ENCODE peak calls at places on chromosomes 5 and 9, in nine cellular contexts. D is GM19239, V is NCI-H1105, W is activated B cell treated with CpG ODN at 0.5 μM for 24 hours, U is mesenteric fat pad, O is memory B cell, M is PC-3, E is cardiac muscle cell, A is G401. C is an unnamed sample.

GRCh38 chr5:137203011-137203632 is 296.0 kb downstream of the SPOCK1 start:
- DNase-seq in D (no peak), V (no peak), W (no peak), U (no peak), O (no peak), M (no peak), E (no peak), A (no peak), C (no peak)

GRCh38 chr5:68918306-68918705 is 175.5 kb upstream of the SLC30A5 start:
- DNase-seq in D (no peak), V (no peak), W (no peak), U (no peak), O (no peak), M (no peak), E (no peak), A (no peak), C (no peak)

GRCh38 chr5:54135042-54135441 is 175.3 kb downstream of the ARL15 start:
- DNase-seq in D (no peak), V (no peak), W (no peak), U (no peak), O (no peak), M (no peak), E (peak; percentile 43), A (no peak), C (no peak)

GRCh38 chr5:174793684-174794328 is 69.4 kb downstream of the MSX2 start:
- DNase-seq in D (peak; percentile 45), V (peak; percentile 44), W (no peak), U (peak; percentile 91), O (no peak), M (peak; percentile 61), E (peak; percentile 66), A (peak; percentile 13), C (peak; percentile 36)

GRCh38 chr9:37710039-37710438 is 43.6 kb upstream of the TRMT10B start:
- DNase-seq in D (no peak), V (no peak), W (no peak), U (no peak), O (no peak), M (no peak), E (no peak), A (no peak), C (no peak)

GRCh38 chr9:73558471-73558870 is 406.8 kb downstream of the ANXA1 start:
- DNase-seq in D (no peak), V (no peak), W (no peak), U (no peak), O (no peak), M (no peak), E (no peak), A (no peak), C (no peak)

GRCh38 chr9:131817627-131818026 is 77.8 kb upstream of the RAPGEF1 start:
- DNase-seq in D (no peak), V (peak; percentile 97), W (no peak), U (no peak), O (no peak), M (no peak), E (no peak), A (no peak), C (no peak)

GRCh38 chr5:43192558-43193170 is 639 bp downstream of the NIM1K start:
- DNase-seq in D (peak; percentile 15), V (peak; percentile 7), W (peak; percentile 29), U (no peak), O (peak; percentile 20), M (peak; percentile 29), E (peak; percentile 35), A (peak; percentile 57), C (no peak)

GRCh38 chr9:90915693-90916092 is 114.1 kb downstream of the SYK start:
- DNase-seq in D (no peak), V (no peak), W (no peak), U (no peak), O (no peak), M (peak; percentile 33), E (peak; percentile 29), A (no peak), C (no peak)

GRCh38 chr5:142753114-142753764 is 16.9 kb upstream of the ARHGAP26 start:
- DNase-seq in D (no peak), V (no peak), W (no peak), U (no peak), O (no peak), M (peak; percentile 48), E (peak; percentile 74), A (peak; percentile 97), C (no peak)

GRCh38 chr9:21993893-21994525 is at the start of gene CDKN2A:
- DNase-seq in D (no peak), V (no peak), W (peak; percentile 63), U (no peak), O (peak; percentile 67), M (peak; percentile 39), E (peak; percentile 48), A (no peak), C (peak; percentile 33)

GRCh38 chr9:16385590-16386578 is 484.6 kb downstream of the BNC2 start:
- DNase-seq in D (no peak), V (no peak), W (no peak), U (no peak), O (no peak), M (peak; percentile 87), E (peak; percentile 87), A (no peak), C (no peak)

GRCh38 chr9:115167175-115167574 is 49.2 kb upstream of the TNC start:
- DNase-seq in D (no peak), V (no peak), W (no peak), U (no peak), O (no peak), M (peak; percentile 74), E (peak; percentile 67), A (no peak), C (no peak)

GRCh38 chr5:171242521-171242920 is 66.5 kb upstream of the TLX3 start:
- DNase-seq in D (no peak), V (no peak), W (no peak), U (no peak), O (no peak), M (no peak), E (peak; percentile 87), A (no peak), C (no peak)

GRCh38 chr5:166172597-166172996 is 2118.8 kb upstream of the WWC1 start:
- DNase-seq in D (no peak), V (no peak), W (no peak), U (no peak), O (no peak), M (no peak), E (no peak), A (peak; percentile 3), C (no peak)

GRCh38 chr5:50663636-50664035 is 2.8 kb upstream of the PARP8 start:
- DNase-seq in D (no peak), V (no peak), W (no peak), U (no peak), O (no peak), M (no peak), E (no peak), A (no peak), C (no peak)

GRCh38 chr9:133090187-133090586 is 28.4 kb downstream of the CEL start:
- DNase-seq in D (no peak), V (no peak), W (no peak), U (no peak), O (no peak), M (no peak), E (no peak), A (no peak), C (no peak)

GRCh38 chr5:139650031-139650688 is 2.0 kb downstream of the CXXC5 start:
- DNase-seq in D (no peak), V (no peak), W (peak; percentile 57), U (no peak), O (peak; percentile 52), M (no peak), E (no peak), A (peak; percentile 41), C (no peak)

GRCh38 chr5:147882586-147883313 is 4.2 kb downstream of the SCGB3A2 start:
- DNase-seq in D (no peak), V (no peak), W (no peak), U (no peak), O (no peak), M (no peak), E (peak; percentile 45), A (no peak), C (no peak)

GRCh38 chr9:87206064-87206661 is 258.9 kb upstream of the GAS1 start:
- DNase-seq in D (no peak), V (no peak), W (no peak), U (no peak), O (no peak), M (peak; percentile 4), E (no peak), A (no peak), C (no peak)

GRCh38 chr5:174625591-174626365 is 98.6 kb upstream of the MSX2 start:
- DNase-seq in D (no peak), V (no peak), W (no peak), U (no peak), O (no peak), M (no peak), E (peak; percentile 42), A (no peak), C (no peak)

GRCh38 chr5:154118832-154119442 is 71.6 kb upstream of the GALNT10 start:
- DNase-seq in D (no peak), V (peak; percentile 1), W (no peak), U (no peak), O (peak; percentile 15), M (peak; percentile 83), E (no peak), A (no peak), C (no peak)

GRCh38 chr5:2465383-2465782 is 286.1 kb downstream of the IRX2 start:
- DNase-seq in D (no peak), V (no peak), W (no peak), U (no peak), O (no peak), M (no peak), E (no peak), A (no peak), C (no peak)

GRCh38 chr5:131525805-131526204 is 109.2 kb downstream of the RAPGEF6 start:
- DNase-seq in D (no peak), V (no peak), W (no peak), U (no peak), O (no peak), M (no peak), E (peak; percentile 71), A (no peak), C (no peak)

GRCh38 chr5:31581498-31582099 is 49.5 kb downstream of the C5orf22 start:
- DNase-seq in D (no peak), V (peak; percentile 6), W (no peak), U (no peak), O (no peak), M (peak; percentile 65), E (peak; percentile 71), A (peak; percentile 62), C (no peak)

GRCh38 chr5:171701138-171701537 is 84.5 kb upstream of the SMIM23 start:
- DNase-seq in D (no peak), V (no peak), W (no peak), U (no peak), O (no peak), M (no peak), E (no peak), A (no peak), C (no peak)

GRCh38 chr9:27529316-27530278 is at the start of gene MOB3B:
- DNase-seq in D (peak; percentile 64), V (peak; percentile 47), W (peak; percentile 82), U (peak; percentile 95), O (peak; percentile 85), M (peak; percentile 71), E (peak; percentile 77), A (peak; percentile 72), C (peak; percentile 75)

GRCh38 chr9:37954581-37954981 is 50.7 kb upstream of the SLC25A51 start:
- DNase-seq in D (peak; percentile 38), V (no peak), W (no peak), U (no peak), O (no peak), M (no peak), E (no peak), A (no peak), C (peak; percentile 32)

GRCh38 chr9:133453651-133454050 is 6.1 kb upstream of the CACFD1 start:
- DNase-seq in D (no peak), V (no peak), W (no peak), U (no peak), O (no peak), M (no peak), E (peak; percentile 46), A (no peak), C (no peak)

GRCh38 chr5:76742586-76742985 is 26.7 kb downstream of the F2R start:
- DNase-seq in D (no peak), V (no peak), W (no peak), U (no peak), O (no peak), M (no peak), E (peak; percentile 62), A (no peak), C (no peak)

GRCh38 chr9:18855636-18856035 is 177.4 kb downstream of the SAXO1 start:
- DNase-seq in D (no peak), V (no peak), W (no peak), U (no peak), O (no peak), M (no peak), E (peak; percentile 50), A (no peak), C (no peak)